ENCODE peak calls at places on chromosomes 5 and 9, in seven cellular contexts. C is GM12891, O is SK-N-SH, I is K562, G is H1, K is GM12878, A is HepG2. V is an unnamed sample.

GRCh38 chr5:176820937-176821336 is 10.6 kb downstream of the UNC5A start:
- DNase-seq in O (no peak), G (no peak), K (no peak), C (no peak), A (no peak), I (no peak), V (no peak)

GRCh38 chr5:129820-130219 is 37.9 kb downstream of the PLEKHG4B start:
- DNase-seq in O (no peak), K (no peak), A (no peak), G (no peak), C (no peak), I (no peak), V (no peak)

GRCh38 chr5:124745367-124746251 is 830 bp downstream of the ZNF608 start:
- DNase-seq in C (no peak), G (no peak), O (no peak), K (no peak), A (no peak), I (no peak), V (no peak)

GRCh38 chr5:6435356-6435755 is 13.3 kb upstream of the UBE2QL1 start:
- DNase-seq in I (peak), G (peak), C (no peak), K (no peak), O (no peak), A (peak), V (no peak)

GRCh38 chr9:124658165-124659017 is 112.7 kb downstream of the NR6A1 start:
- DNase-seq in C (peak), O (peak), G (no peak), K (peak), A (peak), I (peak), V (peak)

GRCh38 chr9:81879501-81879916 is 48.7 kb upstream of the SPATA31D4 start:
- DNase-seq in A (no peak), C (no peak), K (no peak), I (no peak), O (no peak), G (no peak), V (no peak)

GRCh38 chr9:79924836-79925235 is 353.1 kb downstream of the TLE4 start:
- DNase-seq in G (no peak), I (no peak), K (no peak), C (no peak), O (no peak), A (no peak), V (no peak)

GRCh38 chr5:155616779-155617392 is 603.3 kb downstream of the KIF4B start:
- DNase-seq in C (peak), K (no peak), O (peak), A (peak), I (peak), G (peak), V (peak)

GRCh38 chr5:374631-375335 is 53.3 kb downstream of the AHRR start:
- DNase-seq in G (no peak), I (no peak), C (no peak), O (peak), K (no peak), A (no peak), V (no peak)

GRCh38 chr9:110807956-110808598 is 139.5 kb downstream of the MUSK start:
- DNase-seq in O (no peak), G (no peak), C (no peak), I (no peak), A (no peak), K (peak), V (no peak)

GRCh38 chr9:90915693-90916092 is 114.1 kb downstream of the SYK start:
- DNase-seq in C (no peak), I (peak), A (no peak), O (peak), K (no peak), G (no peak), V (no peak)

GRCh38 chr5:173802670-173803165 is 85.4 kb upstream of the CPEB4 start:
- DNase-seq in G (no peak), A (peak), I (no peak), C (no peak), K (no peak), O (no peak), V (no peak)

GRCh38 chr9:120905794-120906248 is 20.8 kb downstream of the TRAF1 start:
- DNase-seq in C (no peak), G (no peak), K (no peak), I (peak), O (no peak), A (no peak), V (no peak)

GRCh38 chr5:76816110-76816831 is 2.6 kb upstream of the F2RL1 start:
- DNase-seq in K (no peak), C (no peak), A (no peak), O (no peak), I (no peak), G (no peak), V (no peak)

GRCh38 chr5:168756517-168757391 is 177.6 kb upstream of the PANK3 start:
- DNase-seq in O (peak), C (no peak), I (no peak), A (no peak), G (no peak), K (no peak), V (no peak)

GRCh38 chr5:163473613-163474243 is 13.3 kb downstream of the HMMR start:
- DNase-seq in O (no peak), A (no peak), C (no peak), I (no peak), G (no peak), K (no peak), V (no peak)

GRCh38 chr5:98774192-98775046 is 956 bp downstream of the RGMB start:
- DNase-seq in O (peak), I (no peak), A (peak), K (no peak), G (no peak), C (peak), V (peak)

GRCh38 chr5:120139039-120139438 is 325.1 kb upstream of the PRR16 start:
- DNase-seq in O (no peak), I (no peak), G (no peak), A (peak), C (no peak), K (no peak), V (no peak)
- TF ChIP-seq TAF1 in O (no peak), I (no peak), G (no peak), A (no peak), C (no peak), K (no peak), V (no peak)

GRCh38 chr9:131744171-131744714 is 4.4 kb upstream of the RAPGEF1 start:
- DNase-seq in G (no peak), I (no peak), A (peak), O (no peak), K (no peak), C (no peak), V (no peak)
- TF ChIP-seq TAF1 in G (no peak), I (no peak), A (no peak), O (no peak), K (no peak), C (no peak), V (no peak)

GRCh38 chr9:137757613-137758029 is 120.0 kb upstream of the CACNA1B start:
- DNase-seq in G (no peak), K (peak), O (no peak), I (no peak), A (no peak), C (no peak), V (no peak)
- TF ChIP-seq TAF1 in G (no peak), K (no peak), O (no peak), I (no peak), A (no peak), C (peak), V (no peak)

GRCh38 chr5:131710391-131710790 is 75.4 kb upstream of the RAPGEF6 start:
- DNase-seq in I (no peak), O (no peak), A (no peak), G (no peak), K (no peak), C (no peak), V (no peak)

GRCh38 chr5:131709043-131709442 is 74.0 kb upstream of the RAPGEF6 start:
- DNase-seq in I (no peak), C (no peak), A (no peak), G (no peak), K (no peak), O (no peak), V (no peak)

DNA sequence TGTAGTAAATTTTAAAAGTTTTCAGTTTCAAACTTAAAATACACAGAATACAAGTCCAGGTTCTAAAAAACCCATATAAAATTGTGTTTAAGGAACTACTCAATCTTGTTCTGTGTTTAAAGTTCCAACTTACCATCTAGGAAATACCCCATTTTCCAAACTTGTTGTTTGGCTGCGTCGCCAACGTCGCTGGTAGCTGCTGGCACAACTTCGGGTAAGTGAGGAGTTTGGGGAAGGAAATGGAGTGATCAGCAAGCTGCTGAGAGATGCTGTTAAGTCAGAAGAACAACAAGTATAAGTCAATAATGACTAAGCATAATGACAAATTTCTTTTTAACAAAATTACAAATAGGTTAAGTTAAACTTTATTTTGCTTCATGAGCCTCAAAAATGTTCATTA is 71.2 kb upstream of the RAPGEF6 start:
- DNase-seq in A (no peak), K (no peak), I (no peak), G (no peak), C (no peak), O (no peak), V (no peak)
- TF ChIP-seq TAF1 in A (no peak), K (no peak), I (no peak), G (no peak), C (no peak), O (no peak), V (no peak)

DNA sequence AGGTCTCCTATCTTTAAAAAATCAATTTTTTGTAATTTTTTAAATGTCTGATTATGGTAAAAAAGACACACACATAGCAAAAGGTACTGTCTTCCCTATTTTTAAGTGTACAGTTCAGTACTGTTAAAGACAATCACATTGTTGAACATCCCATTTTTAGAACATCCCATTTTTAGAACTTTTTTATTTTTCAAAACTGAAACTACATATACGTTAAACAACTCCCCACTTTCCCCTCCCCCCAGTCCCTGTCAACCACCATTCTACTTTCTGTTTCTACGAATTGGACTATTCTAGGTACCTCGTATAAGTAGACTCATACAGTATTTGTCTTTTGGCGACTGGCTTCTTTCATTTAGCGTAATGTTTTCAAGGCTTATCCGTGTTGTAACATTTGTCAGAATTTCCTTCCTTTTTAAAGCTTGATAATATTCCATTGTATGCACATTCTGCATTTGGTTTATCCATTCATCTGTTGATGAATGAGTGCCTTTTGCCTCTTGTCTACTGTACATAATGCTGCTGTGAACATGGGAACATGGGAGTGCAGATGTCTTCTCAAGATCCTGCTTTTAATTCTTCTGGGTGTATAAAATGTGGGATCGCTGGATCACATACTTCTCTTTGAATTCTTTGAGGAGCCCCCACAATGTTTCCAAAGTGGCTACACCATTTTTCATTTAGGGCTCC is 154.0 kb downstream of the PIK3R1 start:
- DNase-seq in O (no peak), C (no peak), G (no peak), K (peak), A (no peak), I (no peak), V (no peak)
- TF ChIP-seq TAF1 in O (no peak), C (no peak), G (no peak), K (no peak), A (no peak), I (no peak), V (no peak)

GRCh38 chr9:117189121-117189520 is 225.7 kb downstream of the ASTN2 start:
- DNase-seq in A (no peak), K (no peak), G (no peak), O (no peak), C (no peak), I (no peak), V (no peak)
- TF ChIP-seq TAF1 in A (no peak), K (no peak), G (no peak), O (no peak), C (no peak), I (no peak), V (no peak)

V was measured in GM12892.